ENCODE peak calls at places on chromosomes 6 and 20, in ten cellular contexts. B is fibroblast of lung; I is H54; Y is fibroblast of pulmonary artery; J is glutamatergic neuron; V is PC-3; E is ascending aorta; T is activated CD8-positive, alpha-beta T cell treated with anti-CD3 and anti-CD28 coated beads for 36 hours; F is NCI-H146; D is BE2C. Q is an unnamed sample.

GRCh38 chr20:63121246-63121645 is 94.7 kb downstream of the YTHDF1 start:
- DNase-seq in V (no peak), T (no peak), D (no peak), Y (no peak), E (no peak), I (no peak), J (peak), B (no peak), F (no peak), Q (no peak)

GRCh38 chr20:38223743-38224100 is 36.8 kb downstream of the KIAA1755 start:
- DNase-seq in B (no peak), V (no peak), D (no peak), J (no peak), F (no peak), Y (no peak), I (no peak), E (no peak), T (no peak), Q (no peak)

GRCh38 chr20:51354769-51355319 is 187.7 kb downstream of the NFATC2 start:
- DNase-seq in J (no peak), Y (no peak), V (peak), I (peak), T (peak), D (no peak), E (no peak), F (no peak), B (no peak), Q (peak)

GRCh38 chr6:71288228-71289038 is at the start of gene OGFRL1:
- DNase-seq in D (peak), B (peak), E (peak), J (peak), V (peak), T (peak), Y (peak), I (peak), F (peak), Q (peak)

GRCh38 chr6:144286503-144287393 is 1.6 kb downstream of the UTRN start:
- DNase-seq in V (peak), E (no peak), F (no peak), D (no peak), Y (peak), T (peak), I (peak), B (peak), J (peak), Q (peak)

GRCh38 chr6:102764317-102764716 is 1370.8 kb downstream of the GRIK2 start:
- DNase-seq in B (no peak), D (no peak), E (no peak), J (no peak), Y (no peak), T (no peak), I (no peak), V (no peak), F (no peak), Q (no peak)

GRCh38 chr20:47360207-47360488 is 3.6 kb upstream of the ZMYND8 start:
- DNase-seq in F (no peak), B (peak), Y (peak), E (no peak), V (peak), J (no peak), I (no peak), D (no peak), T (no peak), Q (no peak)

GRCh38 chr6:153104220-153104619 is 26.9 kb downstream of the RGS17 start:
- DNase-seq in D (no peak), Y (no peak), J (no peak), T (no peak), I (no peak), E (no peak), F (no peak), V (no peak), B (peak), Q (no peak)

GRCh38 chr6:34859951-34860350 is 27.9 kb downstream of the TAF11 start:
- DNase-seq in E (no peak), Y (no peak), T (no peak), I (no peak), V (no peak), F (no peak), J (no peak), B (no peak), D (no peak), Q (no peak)

GRCh38 chr6:87832025-87832825 is 130.2 kb upstream of the AKIRIN2 start:
- DNase-seq in D (no peak), I (no peak), V (peak), J (no peak), B (peak), T (no peak), F (no peak), E (no peak), Y (peak), Q (no peak)

GRCh38 chr20:62907377-62908317 is 18.7 kb downstream of the DIDO1 start:
- DNase-seq in B (no peak), I (no peak), E (no peak), F (no peak), Y (no peak), V (no peak), T (peak), D (peak), J (peak), Q (no peak)

GRCh38 chr6:87705070-87705691 is 3.1 kb upstream of the AKIRIN2 start:
- DNase-seq in B (no peak), T (peak), V (peak), E (no peak), D (no peak), I (no peak), F (no peak), Y (no peak), J (no peak), Q (no peak)

GRCh38 chr20:46572181-46572580 is 21.7 kb upstream of the OCSTAMP start:
- DNase-seq in T (no peak), I (no peak), D (no peak), E (no peak), V (no peak), B (no peak), Y (no peak), J (no peak), F (no peak), Q (no peak)

GRCh38 chr6:143198312-143198711 is 137.6 kb downstream of the AIG1 start:
- DNase-seq in T (no peak), B (no peak), E (no peak), Y (no peak), D (no peak), V (no peak), J (no peak), F (no peak), I (no peak), Q (no peak)

GRCh38 chr6:36738108-36738507 is 40.5 kb downstream of the RAB44 start:
- DNase-seq in B (no peak), I (no peak), V (no peak), T (no peak), J (no peak), D (no peak), Y (no peak), E (no peak), F (no peak), Q (no peak)

GRCh38 chr6:1418471-1419191 is 29.3 kb downstream of the FOXF2 start:
- DNase-seq in F (no peak), T (no peak), V (no peak), E (no peak), Y (no peak), J (no peak), D (no peak), I (no peak), B (peak), Q (no peak)

GRCh38 chr6:104642871-104643270 is 216.8 kb downstream of the HACE1 start:
- DNase-seq in I (no peak), E (no peak), D (no peak), T (no peak), J (no peak), V (peak), B (no peak), F (no peak), Y (peak), Q (no peak)

GRCh38 chr20:22465622-22466446 is 118.5 kb downstream of the FOXA2 start:
- DNase-seq in I (no peak), E (no peak), Y (no peak), T (no peak), J (no peak), F (peak), V (no peak), B (no peak), D (no peak), Q (no peak)

GRCh38 chr6:127077886-127078285 is 40.6 kb upstream of the RSPO3 start:
- DNase-seq in V (no peak), Y (no peak), E (no peak), T (no peak), I (no peak), F (no peak), B (no peak), J (no peak), D (no peak), Q (no peak)

GRCh38 chr6:11848852-11849731 is 70.5 kb upstream of the ADTRP start:
- DNase-seq in D (no peak), J (no peak), B (no peak), E (no peak), V (no peak), I (no peak), Y (peak), T (no peak), F (no peak), Q (no peak)

GRCh38 chr20:62792182-62792939 is 3.9 kb upstream of the MRGBP start:
- DNase-seq in J (no peak), T (no peak), E (no peak), V (peak), I (peak), D (no peak), B (no peak), F (no peak), Y (no peak), Q (no peak)

GRCh38 chr20:16801919-16802651 is 53.9 kb downstream of the OTOR start:
- DNase-seq in B (peak), T (peak), J (peak), D (peak), F (peak), I (no peak), E (no peak), Y (peak), V (peak), Q (no peak)

GRCh38 chr6:113920663-113921267 is 50.2 kb downstream of the HDAC2 start:
- DNase-seq in B (no peak), V (no peak), Y (no peak), I (no peak), E (no peak), F (no peak), J (no peak), T (peak), D (peak), Q (no peak)

GRCh38 chr20:13525225-13525940 is 113.3 kb downstream of the TASP1 start:
- DNase-seq in Y (peak), V (peak), D (no peak), E (no peak), B (peak), T (no peak), I (peak), F (no peak), J (no peak), Q (peak)

GRCh38 chr6:41021832-41022231 is 17.2 kb downstream of the UNC5CL start:
- DNase-seq in D (peak), I (no peak), E (no peak), T (no peak), V (peak), J (no peak), F (peak), Y (peak), B (peak), Q (no peak)

GRCh38 chr6:151060742-151061100 is 179.0 kb upstream of the AKAP12 start:
- DNase-seq in T (no peak), E (no peak), Y (no peak), I (no peak), J (no peak), V (no peak), D (no peak), B (no peak), F (no peak), Q (no peak)

GRCh38 chr6:129032602-129033001 is 149.7 kb downstream of the LAMA2 start:
- DNase-seq in B (peak), D (no peak), J (no peak), F (no peak), V (no peak), Y (no peak), I (no peak), T (no peak), E (no peak), Q (no peak)

GRCh38 chr6:52497652-52498408 is 77.7 kb downstream of the EFHC1 start:
- DNase-seq in J (no peak), T (no peak), V (no peak), B (peak), I (no peak), E (no peak), F (no peak), Y (peak), D (no peak), Q (no peak)

GRCh38 chr6:15264412-15264811 is 18.5 kb downstream of the JARID2 start:
- DNase-seq in T (no peak), F (no peak), J (no peak), B (no peak), D (no peak), I (no peak), V (no peak), Y (no peak), E (no peak), Q (no peak)

GRCh38 chr20:819680-820327 is 13.7 kb upstream of the FAM110A start:
- DNase-seq in B (no peak), D (no peak), E (no peak), V (no peak), T (no peak), F (no peak), J (no peak), I (no peak), Y (no peak), Q (no peak)

GRCh38 chr20:41173161-41173721 is 35.9 kb downstream of the PLCG1 start:
- DNase-seq in J (peak), T (peak), Y (peak), B (peak), D (peak), I (peak), F (peak), V (peak), E (peak), Q (no peak)

GRCh38 chr6:33993091-33993490 is 152.8 kb downstream of the GRM4 start:
- DNase-seq in T (no peak), V (no peak), F (no peak), Y (no peak), D (no peak), B (no peak), I (no peak), E (no peak), J (peak), Q (no peak)

GRCh38 chr6:119676971-119677370 is 327.4 kb upstream of the MAN1A1 start:
- DNase-seq in T (no peak), I (peak), V (peak), B (peak), D (no peak), E (no peak), F (no peak), Y (no peak), J (no peak), Q (no peak)

GRCh38 chr6:146827216-146827928 is 228.6 kb downstream of the ADGB start:
- DNase-seq in T (no peak), J (no peak), Y (no peak), I (no peak), V (peak), E (no peak), B (no peak), D (no peak), F (no peak), Q (no peak)

GRCh38 chr20:25372584-25373336 is 17.9 kb downstream of the ABHD12 start:
- DNase-seq in E (no peak), J (no peak), Y (peak), T (peak), B (peak), I (peak), V (peak), F (no peak), D (no peak), Q (no peak)

GRCh38 chr6:10800810-10801209 is 37.5 kb downstream of the MAK start:
- DNase-seq in T (no peak), F (no peak), V (peak), E (no peak), I (peak), B (peak), D (no peak), Y (peak), J (no peak), Q (no peak)

Q was measured in SW 1271.